ENCODE peak calls at places on chromosomes 1 and 21, in ten cellular contexts. D, N, I, G, O, X, P, Z, W and Q are unnamed samples.

GRCh38 chr1:147167361-147167760 is 4.9 kb downstream of the PRKAB2 start:
- DNase-seq in O (no peak), G (no peak), I (no peak), W (peak), Z (no peak), D (no peak), N (peak), X (no peak), P (peak), Q (peak)

GRCh38 chr1:15189692-15190321 is 36.3 kb downstream of the TMEM51 start:
- DNase-seq in G (no peak), D (no peak), N (no peak), O (no peak), P (no peak), Z (no peak), W (no peak), X (no peak), I (no peak), Q (no peak)

GRCh38 chr1:34970829-34971228 is 14.3 kb downstream of the TMEM35B start:
- DNase-seq in N (no peak), G (no peak), I (no peak), O (peak), W (no peak), P (no peak), Z (no peak), X (no peak), D (no peak), Q (no peak)

GRCh38 chr1:25037174-25038074 is 107.3 kb upstream of the RUNX3 start:
- DNase-seq in P (peak), I (no peak), X (peak), Z (peak), N (peak), D (peak), W (peak), G (no peak), O (peak), Q (peak)

GRCh38 chr1:34929853-34930701 is 627 bp upstream of the DLGAP3 start:
- DNase-seq in N (no peak), P (no peak), G (no peak), X (no peak), I (no peak), Z (no peak), W (no peak), O (peak), D (no peak), Q (no peak)

GRCh38 chr1:241612533-241613505 is 27.4 kb downstream of the CHML start:
- DNase-seq in P (peak), X (no peak), I (peak), N (peak), W (peak), G (no peak), D (no peak), Z (no peak), O (no peak), Q (peak)

GRCh38 chr1:172351761-172352161 is 68.7 kb upstream of the C1orf105 start:
- DNase-seq in N (peak), W (no peak), X (peak), I (no peak), P (peak), D (no peak), Z (no peak), O (no peak), G (no peak), Q (peak)

GRCh38 chr21:46117586-46118304 is 19.8 kb downstream of the COL6A2 start:
- DNase-seq in N (no peak), Z (peak), D (no peak), I (no peak), P (no peak), X (no peak), O (peak), W (no peak), G (no peak), Q (no peak)

GRCh38 chr1:168391759-168392681 is 111.3 kb downstream of the TBX19 start:
- DNase-seq in P (no peak), N (no peak), W (peak), D (no peak), Z (no peak), X (no peak), I (no peak), G (no peak), O (no peak), Q (peak)

GRCh38 chr21:33075128-33075527 is 5.2 kb downstream of the OLIG1 start:
- DNase-seq in N (no peak), X (no peak), I (no peak), Z (no peak), D (no peak), G (no peak), W (no peak), O (peak), P (no peak), Q (no peak)

GRCh38 chr1:224554620-224555259 is 61.4 kb upstream of the CNIH3 start:
- DNase-seq in O (no peak), G (no peak), Z (no peak), X (no peak), I (no peak), W (peak), D (no peak), N (no peak), P (no peak), Q (no peak)

GRCh38 chr1:15849775-15850449 is 2.4 kb downstream of the SPEN start:
- DNase-seq in D (peak), G (peak), O (peak), Z (no peak), P (peak), I (no peak), X (peak), W (peak), N (peak), Q (peak)

GRCh38 chr21:24023402-24023801 is 1583.9 kb downstream of the MRPL39 start:
- DNase-seq in X (no peak), O (no peak), G (no peak), P (peak), I (no peak), W (no peak), D (no peak), N (no peak), Z (no peak), Q (no peak)

GRCh38 chr1:168585937-168586336 is 9.5 kb downstream of the XCL1 start:
- DNase-seq in Z (no peak), G (no peak), P (no peak), X (no peak), O (no peak), N (no peak), W (peak), D (no peak), I (no peak), Q (no peak)

GRCh38 chr1:34617717-34618116 is 137.1 kb upstream of the GJB5 start:
- DNase-seq in X (no peak), N (no peak), W (no peak), D (no peak), O (no peak), P (no peak), I (no peak), G (no peak), Z (no peak), Q (no peak)

GRCh38 chr1:8540266-8540926 is 222.5 kb downstream of the SLC45A1 start:
- DNase-seq in X (no peak), Z (no peak), N (peak), G (no peak), O (no peak), D (no peak), W (peak), I (no peak), P (peak), Q (no peak)

GRCh38 chr1:143691400-143691891 is 280.3 kb downstream of the FAM72C start:
- DNase-seq in G (peak), D (no peak), P (peak), Z (no peak), X (peak), W (no peak), N (peak), O (no peak), I (no peak), Q (no peak)

GRCh38 chr1:87329051-87329755 is 523 bp downstream of the LMO4 start:
- DNase-seq in N (peak), I (no peak), W (no peak), D (peak), P (peak), O (peak), X (peak), Z (peak), G (no peak), Q (peak)

GRCh38 chr1:170445096-170445495 is 86.9 kb upstream of the GORAB start:
- DNase-seq in W (peak), N (peak), X (no peak), I (no peak), Z (no peak), P (peak), D (no peak), O (no peak), G (no peak), Q (no peak)

GRCh38 chr1:3450983-3451382 is 3.5 kb upstream of the ARHGEF16 start:
- DNase-seq in N (no peak), P (no peak), Z (no peak), W (no peak), D (no peak), G (no peak), I (no peak), O (no peak), X (no peak), Q (no peak)

GRCh38 chr1:223221686-223222085 is 78.6 kb upstream of the TLR5 start:
- DNase-seq in W (no peak), I (no peak), X (no peak), D (no peak), Z (no peak), O (peak), P (no peak), G (no peak), N (no peak), Q (no peak)

GRCh38 chr1:70887936-70888335 is 159.7 kb downstream of the PTGER3 start:
- DNase-seq in W (no peak), D (no peak), P (no peak), I (no peak), O (no peak), N (no peak), G (no peak), Z (no peak), X (no peak), Q (no peak)

GRCh38 chr1:180249725-180250498 is 19.8 kb downstream of the LHX4 start:
- DNase-seq in D (no peak), Z (no peak), G (no peak), O (no peak), I (peak), W (no peak), X (no peak), N (no peak), P (peak), Q (no peak)

GRCh38 chr1:100545855-100546254 is 7.9 kb downstream of the GPR88 start:
- DNase-seq in W (no peak), N (no peak), G (no peak), O (no peak), P (no peak), Z (no peak), I (no peak), X (no peak), D (no peak), Q (no peak)